ENCODE peak calls at places on chromosomes 3 and 15, in seven cellular contexts. One of them, this sample, is unnamed.

GRCh38 chr3:123841476-123842238 is 42.5 kb downstream of the MYLK start:
- ATAC-seq in activated CD4-positive, CD25-positive, alpha-beta regulatory T cell treated with anti-CD3 and anti-CD28 coated beads, Interleukin-2, amount 50 U/mL, for 24 hours: no peak
- ATAC-seq in CD4-positive, alpha-beta T cell: no peak
- ATAC-seq in left lobe of liver: no peak
- ATAC-seq in upper lobe of right lung: no peak
- ATAC-seq in stimulated activated effector memory CD8-positive, alpha-beta T cell treated with anti-CD3 and anti-CD28 coated beads, Interleukin-12 subunit alpha, Interleukin-12 subunit beta, amount 100 ng/mL, for 72 hours: no peak
- ATAC-seq in PC-3: no peak
- ATAC-seq in this sample: no peak

GRCh38 chr3:59426851-59427565 is 377.2 kb upstream of the CFAP20DC start:
- ATAC-seq in activated CD4-positive, CD25-positive, alpha-beta regulatory T cell treated with anti-CD3 and anti-CD28 coated beads, Interleukin-2, amount 50 U/mL, for 24 hours: peak
- ATAC-seq in CD4-positive, alpha-beta T cell: no peak
- ATAC-seq in left lobe of liver: no peak
- ATAC-seq in upper lobe of right lung: peak
- ATAC-seq in stimulated activated effector memory CD8-positive, alpha-beta T cell treated with anti-CD3 and anti-CD28 coated beads, Interleukin-12 subunit alpha, Interleukin-12 subunit beta, amount 100 ng/mL, for 72 hours: peak
- ATAC-seq in PC-3: peak
- ATAC-seq in this sample: no peak

GRCh38 chr3:87287025-87287424 is 10.6 kb upstream of the POU1F1 start:
- ATAC-seq in activated CD4-positive, CD25-positive, alpha-beta regulatory T cell treated with anti-CD3 and anti-CD28 coated beads, Interleukin-2, amount 50 U/mL, for 24 hours: peak
- ATAC-seq in CD4-positive, alpha-beta T cell: no peak
- ATAC-seq in left lobe of liver: no peak
- ATAC-seq in upper lobe of right lung: no peak
- ATAC-seq in stimulated activated effector memory CD8-positive, alpha-beta T cell treated with anti-CD3 and anti-CD28 coated beads, Interleukin-12 subunit alpha, Interleukin-12 subunit beta, amount 100 ng/mL, for 72 hours: peak
- ATAC-seq in PC-3: peak
- ATAC-seq in this sample: no peak

GRCh38 chr15:65081270-65081669 is 4.7 kb downstream of the KBTBD13 start:
- ATAC-seq in activated CD4-positive, CD25-positive, alpha-beta regulatory T cell treated with anti-CD3 and anti-CD28 coated beads, Interleukin-2, amount 50 U/mL, for 24 hours: no peak
- ATAC-seq in CD4-positive, alpha-beta T cell: no peak
- ATAC-seq in left lobe of liver: no peak
- ATAC-seq in upper lobe of right lung: peak
- ATAC-seq in stimulated activated effector memory CD8-positive, alpha-beta T cell treated with anti-CD3 and anti-CD28 coated beads, Interleukin-12 subunit alpha, Interleukin-12 subunit beta, amount 100 ng/mL, for 72 hours: no peak
- ATAC-seq in PC-3: no peak
- ATAC-seq in this sample: no peak

GRCh38 chr3:72907131-72907697 is 19.4 kb downstream of the GXYLT2 start:
- ATAC-seq in activated CD4-positive, CD25-positive, alpha-beta regulatory T cell treated with anti-CD3 and anti-CD28 coated beads, Interleukin-2, amount 50 U/mL, for 24 hours: no peak
- ATAC-seq in CD4-positive, alpha-beta T cell: no peak
- ATAC-seq in left lobe of liver: peak
- ATAC-seq in upper lobe of right lung: no peak
- ATAC-seq in stimulated activated effector memory CD8-positive, alpha-beta T cell treated with anti-CD3 and anti-CD28 coated beads, Interleukin-12 subunit alpha, Interleukin-12 subunit beta, amount 100 ng/mL, for 72 hours: no peak
- ATAC-seq in PC-3: no peak
- ATAC-seq in this sample: no peak

GRCh38 chr3:139326707-139327106 is 17.1 kb upstream of the MRPS22 start:
- ATAC-seq in activated CD4-positive, CD25-positive, alpha-beta regulatory T cell treated with anti-CD3 and anti-CD28 coated beads, Interleukin-2, amount 50 U/mL, for 24 hours: no peak
- ATAC-seq in CD4-positive, alpha-beta T cell: no peak
- ATAC-seq in left lobe of liver: no peak
- ATAC-seq in upper lobe of right lung: no peak
- ATAC-seq in stimulated activated effector memory CD8-positive, alpha-beta T cell treated with anti-CD3 and anti-CD28 coated beads, Interleukin-12 subunit alpha, Interleukin-12 subunit beta, amount 100 ng/mL, for 72 hours: no peak
- ATAC-seq in PC-3: no peak
- ATAC-seq in this sample: no peak

GRCh38 chr3:66397745-66398144 is 103.1 kb downstream of the LRIG1 start:
- ATAC-seq in activated CD4-positive, CD25-positive, alpha-beta regulatory T cell treated with anti-CD3 and anti-CD28 coated beads, Interleukin-2, amount 50 U/mL, for 24 hours: no peak
- ATAC-seq in CD4-positive, alpha-beta T cell: no peak
- ATAC-seq in left lobe of liver: peak
- ATAC-seq in upper lobe of right lung: peak
- ATAC-seq in stimulated activated effector memory CD8-positive, alpha-beta T cell treated with anti-CD3 and anti-CD28 coated beads, Interleukin-12 subunit alpha, Interleukin-12 subunit beta, amount 100 ng/mL, for 72 hours: no peak
- ATAC-seq in PC-3: no peak
- ATAC-seq in this sample: peak

GRCh38 chr3:129673897-129674797 is 67.7 kb upstream of the PLXND1 start:
- ATAC-seq in activated CD4-positive, CD25-positive, alpha-beta regulatory T cell treated with anti-CD3 and anti-CD28 coated beads, Interleukin-2, amount 50 U/mL, for 24 hours: no peak
- ATAC-seq in CD4-positive, alpha-beta T cell: no peak
- ATAC-seq in left lobe of liver: peak
- ATAC-seq in upper lobe of right lung: peak
- ATAC-seq in stimulated activated effector memory CD8-positive, alpha-beta T cell treated with anti-CD3 and anti-CD28 coated beads, Interleukin-12 subunit alpha, Interleukin-12 subunit beta, amount 100 ng/mL, for 72 hours: no peak
- ATAC-seq in PC-3: peak
- ATAC-seq in this sample: peak

GRCh38 chr3:174882789-174883188 is 23.7 kb downstream of the NAALADL2 start:
- ATAC-seq in activated CD4-positive, CD25-positive, alpha-beta regulatory T cell treated with anti-CD3 and anti-CD28 coated beads, Interleukin-2, amount 50 U/mL, for 24 hours: no peak
- ATAC-seq in CD4-positive, alpha-beta T cell: no peak
- ATAC-seq in left lobe of liver: no peak
- ATAC-seq in upper lobe of right lung: no peak
- ATAC-seq in stimulated activated effector memory CD8-positive, alpha-beta T cell treated with anti-CD3 and anti-CD28 coated beads, Interleukin-12 subunit alpha, Interleukin-12 subunit beta, amount 100 ng/mL, for 72 hours: no peak
- ATAC-seq in PC-3: no peak
- ATAC-seq in this sample: no peak

GRCh38 chr3:10366681-10367101 is 45.8 kb upstream of the SEC13 start:
- ATAC-seq in activated CD4-positive, CD25-positive, alpha-beta regulatory T cell treated with anti-CD3 and anti-CD28 coated beads, Interleukin-2, amount 50 U/mL, for 24 hours: peak
- ATAC-seq in CD4-positive, alpha-beta T cell: peak
- ATAC-seq in left lobe of liver: no peak
- ATAC-seq in upper lobe of right lung: no peak
- ATAC-seq in stimulated activated effector memory CD8-positive, alpha-beta T cell treated with anti-CD3 and anti-CD28 coated beads, Interleukin-12 subunit alpha, Interleukin-12 subunit beta, amount 100 ng/mL, for 72 hours: peak
- ATAC-seq in PC-3: peak
- ATAC-seq in this sample: peak

GRCh38 chr3:9778518-9779129 is 8.9 kb upstream of the CAMK1 start:
- ATAC-seq in activated CD4-positive, CD25-positive, alpha-beta regulatory T cell treated with anti-CD3 and anti-CD28 coated beads, Interleukin-2, amount 50 U/mL, for 24 hours: no peak
- ATAC-seq in CD4-positive, alpha-beta T cell: no peak
- ATAC-seq in left lobe of liver: peak
- ATAC-seq in upper lobe of right lung: no peak
- ATAC-seq in stimulated activated effector memory CD8-positive, alpha-beta T cell treated with anti-CD3 and anti-CD28 coated beads, Interleukin-12 subunit alpha, Interleukin-12 subunit beta, amount 100 ng/mL, for 72 hours: no peak
- ATAC-seq in PC-3: no peak
- ATAC-seq in this sample: no peak

GRCh38 chr3:19147905-19148767 is at the start of gene KCNH8:
- ATAC-seq in activated CD4-positive, CD25-positive, alpha-beta regulatory T cell treated with anti-CD3 and anti-CD28 coated beads, Interleukin-2, amount 50 U/mL, for 24 hours: no peak
- ATAC-seq in CD4-positive, alpha-beta T cell: no peak
- ATAC-seq in left lobe of liver: no peak
- ATAC-seq in upper lobe of right lung: peak
- ATAC-seq in stimulated activated effector memory CD8-positive, alpha-beta T cell treated with anti-CD3 and anti-CD28 coated beads, Interleukin-12 subunit alpha, Interleukin-12 subunit beta, amount 100 ng/mL, for 72 hours: no peak
- ATAC-seq in PC-3: no peak
- ATAC-seq in this sample: peak

GRCh38 chr3:48798998-48799397 is 48.7 kb downstream of the PRKAR2A start:
- ATAC-seq in activated CD4-positive, CD25-positive, alpha-beta regulatory T cell treated with anti-CD3 and anti-CD28 coated beads, Interleukin-2, amount 50 U/mL, for 24 hours: no peak
- ATAC-seq in CD4-positive, alpha-beta T cell: no peak
- ATAC-seq in left lobe of liver: peak
- ATAC-seq in upper lobe of right lung: no peak
- ATAC-seq in stimulated activated effector memory CD8-positive, alpha-beta T cell treated with anti-CD3 and anti-CD28 coated beads, Interleukin-12 subunit alpha, Interleukin-12 subunit beta, amount 100 ng/mL, for 72 hours: no peak
- ATAC-seq in PC-3: peak
- ATAC-seq in this sample: no peak

GRCh38 chr3:69194431-69195183 is 72.2 kb upstream of the LMOD3 start:
- ATAC-seq in activated CD4-positive, CD25-positive, alpha-beta regulatory T cell treated with anti-CD3 and anti-CD28 coated beads, Interleukin-2, amount 50 U/mL, for 24 hours: no peak
- ATAC-seq in CD4-positive, alpha-beta T cell: no peak
- ATAC-seq in left lobe of liver: no peak
- ATAC-seq in upper lobe of right lung: no peak
- ATAC-seq in stimulated activated effector memory CD8-positive, alpha-beta T cell treated with anti-CD3 and anti-CD28 coated beads, Interleukin-12 subunit alpha, Interleukin-12 subunit beta, amount 100 ng/mL, for 72 hours: no peak
- ATAC-seq in PC-3: no peak
- ATAC-seq in this sample: no peak

GRCh38 chr15:77688270-77689058 is 55.8 kb upstream of the LINGO1 start:
- ATAC-seq in activated CD4-positive, CD25-positive, alpha-beta regulatory T cell treated with anti-CD3 and anti-CD28 coated beads, Interleukin-2, amount 50 U/mL, for 24 hours: no peak
- ATAC-seq in CD4-positive, alpha-beta T cell: no peak
- ATAC-seq in left lobe of liver: no peak
- ATAC-seq in upper lobe of right lung: no peak
- ATAC-seq in stimulated activated effector memory CD8-positive, alpha-beta T cell treated with anti-CD3 and anti-CD28 coated beads, Interleukin-12 subunit alpha, Interleukin-12 subunit beta, amount 100 ng/mL, for 72 hours: no peak
- ATAC-seq in PC-3: no peak
- ATAC-seq in this sample: no peak

GRCh38 chr3:14473411-14473891 is 66.7 kb downstream of the GRIP2 start:
- ATAC-seq in activated CD4-positive, CD25-positive, alpha-beta regulatory T cell treated with anti-CD3 and anti-CD28 coated beads, Interleukin-2, amount 50 U/mL, for 24 hours: no peak
- ATAC-seq in CD4-positive, alpha-beta T cell: no peak
- ATAC-seq in left lobe of liver: no peak
- ATAC-seq in upper lobe of right lung: no peak
- ATAC-seq in stimulated activated effector memory CD8-positive, alpha-beta T cell treated with anti-CD3 and anti-CD28 coated beads, Interleukin-12 subunit alpha, Interleukin-12 subunit beta, amount 100 ng/mL, for 72 hours: no peak
- ATAC-seq in PC-3: no peak
- ATAC-seq in this sample: no peak

GRCh38 chr3:126349611-126350501 is 7.4 kb downstream of the KLF15 start:
- ATAC-seq in activated CD4-positive, CD25-positive, alpha-beta regulatory T cell treated with anti-CD3 and anti-CD28 coated beads, Interleukin-2, amount 50 U/mL, for 24 hours: no peak
- ATAC-seq in CD4-positive, alpha-beta T cell: no peak
- ATAC-seq in left lobe of liver: peak
- ATAC-seq in upper lobe of right lung: no peak
- ATAC-seq in stimulated activated effector memory CD8-positive, alpha-beta T cell treated with anti-CD3 and anti-CD28 coated beads, Interleukin-12 subunit alpha, Interleukin-12 subunit beta, amount 100 ng/mL, for 72 hours: no peak
- ATAC-seq in PC-3: no peak
- ATAC-seq in this sample: no peak

GRCh38 chr3:138005627-138006026 is 4.3 kb upstream of the CLDN18 start:
- ATAC-seq in activated CD4-positive, CD25-positive, alpha-beta regulatory T cell treated with anti-CD3 and anti-CD28 coated beads, Interleukin-2, amount 50 U/mL, for 24 hours: no peak
- ATAC-seq in CD4-positive, alpha-beta T cell: no peak
- ATAC-seq in left lobe of liver: no peak
- ATAC-seq in upper lobe of right lung: no peak
- ATAC-seq in stimulated activated effector memory CD8-positive, alpha-beta T cell treated with anti-CD3 and anti-CD28 coated beads, Interleukin-12 subunit alpha, Interleukin-12 subunit beta, amount 100 ng/mL, for 72 hours: no peak
- ATAC-seq in PC-3: no peak
- ATAC-seq in this sample: no peak

GRCh38 chr3:16595778-16596177 is 9.4 kb downstream of the DAZL start:
- ATAC-seq in activated CD4-positive, CD25-positive, alpha-beta regulatory T cell treated with anti-CD3 and anti-CD28 coated beads, Interleukin-2, amount 50 U/mL, for 24 hours: peak
- ATAC-seq in CD4-positive, alpha-beta T cell: no peak
- ATAC-seq in left lobe of liver: no peak
- ATAC-seq in upper lobe of right lung: no peak
- ATAC-seq in stimulated activated effector memory CD8-positive, alpha-beta T cell treated with anti-CD3 and anti-CD28 coated beads, Interleukin-12 subunit alpha, Interleukin-12 subunit beta, amount 100 ng/mL, for 72 hours: peak
- ATAC-seq in PC-3: peak
- ATAC-seq in this sample: no peak

GRCh38 chr15:77497108-77497737 is 76.5 kb downstream of the HMG20A start:
- ATAC-seq in activated CD4-positive, CD25-positive, alpha-beta regulatory T cell treated with anti-CD3 and anti-CD28 coated beads, Interleukin-2, amount 50 U/mL, for 24 hours: no peak
- ATAC-seq in CD4-positive, alpha-beta T cell: no peak
- ATAC-seq in left lobe of liver: peak
- ATAC-seq in upper lobe of right lung: peak
- ATAC-seq in stimulated activated effector memory CD8-positive, alpha-beta T cell treated with anti-CD3 and anti-CD28 coated beads, Interleukin-12 subunit alpha, Interleukin-12 subunit beta, amount 100 ng/mL, for 72 hours: no peak
- ATAC-seq in PC-3: peak
- ATAC-seq in this sample: peak

GRCh38 chr3:27568393-27568792 is 84.2 kb upstream of the SLC4A7 start:
- ATAC-seq in activated CD4-positive, CD25-positive, alpha-beta regulatory T cell treated with anti-CD3 and anti-CD28 coated beads, Interleukin-2, amount 50 U/mL, for 24 hours: no peak
- ATAC-seq in CD4-positive, alpha-beta T cell: no peak
- ATAC-seq in left lobe of liver: no peak
- ATAC-seq in upper lobe of right lung: peak
- ATAC-seq in stimulated activated effector memory CD8-positive, alpha-beta T cell treated with anti-CD3 and anti-CD28 coated beads, Interleukin-12 subunit alpha, Interleukin-12 subunit beta, amount 100 ng/mL, for 72 hours: no peak
- ATAC-seq in PC-3: peak
- ATAC-seq in this sample: peak

GRCh38 chr3:111301238-111301798 is 229.7 kb downstream of the NECTIN3 start:
- ATAC-seq in activated CD4-positive, CD25-positive, alpha-beta regulatory T cell treated with anti-CD3 and anti-CD28 coated beads, Interleukin-2, amount 50 U/mL, for 24 hours: peak
- ATAC-seq in CD4-positive, alpha-beta T cell: no peak
- ATAC-seq in left lobe of liver: no peak
- ATAC-seq in upper lobe of right lung: no peak
- ATAC-seq in stimulated activated effector memory CD8-positive, alpha-beta T cell treated with anti-CD3 and anti-CD28 coated beads, Interleukin-12 subunit alpha, Interleukin-12 subunit beta, amount 100 ng/mL, for 72 hours: peak
- ATAC-seq in PC-3: peak
- ATAC-seq in this sample: no peak

GRCh38 chr3:196611761-196612483 is 27.6 kb upstream of the NRROS start:
- ATAC-seq in activated CD4-positive, CD25-positive, alpha-beta regulatory T cell treated with anti-CD3 and anti-CD28 coated beads, Interleukin-2, amount 50 U/mL, for 24 hours: no peak
- ATAC-seq in CD4-positive, alpha-beta T cell: peak
- ATAC-seq in left lobe of liver: peak
- ATAC-seq in upper lobe of right lung: no peak
- ATAC-seq in stimulated activated effector memory CD8-positive, alpha-beta T cell treated with anti-CD3 and anti-CD28 coated beads, Interleukin-12 subunit alpha, Interleukin-12 subunit beta, amount 100 ng/mL, for 72 hours: no peak
- ATAC-seq in PC-3: no peak
- ATAC-seq in this sample: no peak

GRCh38 chr3:15520185-15520584 is 1.3 kb downstream of the COLQ start:
- ATAC-seq in activated CD4-positive, CD25-positive, alpha-beta regulatory T cell treated with anti-CD3 and anti-CD28 coated beads, Interleukin-2, amount 50 U/mL, for 24 hours: peak
- ATAC-seq in CD4-positive, alpha-beta T cell: no peak
- ATAC-seq in left lobe of liver: no peak
- ATAC-seq in upper lobe of right lung: no peak
- ATAC-seq in stimulated activated effector memory CD8-positive, alpha-beta T cell treated with anti-CD3 and anti-CD28 coated beads, Interleukin-12 subunit alpha, Interleukin-12 subunit beta, amount 100 ng/mL, for 72 hours: peak
- ATAC-seq in PC-3: no peak
- ATAC-seq in this sample: no peak